ENCODE peak calls at places on chromosomes 16 and 17, in six cellular contexts. D, E, B, K, L and I are unnamed samples.

GRCh38 chr16:74226361-74226979 is 70.1 kb upstream of the PSMD7 start:
- DNase-seq in B (peak), D (no peak), L (no peak), E (no peak), K (no peak), I (no peak)

GRCh38 chr17:28018439-28019070 is 23.9 kb upstream of the NLK start:
- DNase-seq in E (no peak), D (no peak), K (no peak), L (no peak), B (no peak), I (no peak)

GRCh38 chr17:50304781-50305404 is 30.6 kb downstream of the TMEM92 start:
- DNase-seq in K (no peak), E (no peak), D (no peak), B (no peak), L (no peak), I (no peak)

GRCh38 chr16:1884155-1884760 is 12.3 kb upstream of the MEIOB start:
- DNase-seq in B (peak), K (peak), L (peak), D (no peak), E (no peak), I (peak)

GRCh38 chr16:60902114-60902513 is 1134.1 kb downstream of the CDH8 start:
- DNase-seq in E (no peak), L (no peak), K (no peak), D (no peak), B (no peak), I (no peak)

GRCh38 chr17:5680766-5681165 is 96.5 kb upstream of the NLRP1 start:
- DNase-seq in L (no peak), K (no peak), B (no peak), E (no peak), D (no peak), I (no peak)

GRCh38 chr16:6428861-6429260 is 903.8 kb upstream of the RBFOX1 start:
- DNase-seq in B (no peak), L (no peak), K (no peak), D (no peak), E (no peak), I (no peak)

GRCh38 chr16:82888616-82889015 is 261.8 kb downstream of the CDH13 start:
- DNase-seq in E (no peak), L (no peak), K (no peak), B (no peak), D (no peak), I (no peak)

GRCh38 chr17:81228420-81228819 is 5.7 kb upstream of the CEP131 start:
- DNase-seq in B (no peak), L (no peak), E (no peak), D (no peak), K (no peak), I (peak)
- H3K27ac ChIP-seq in B (no peak), L (no peak), E (no peak), D (peak), K (no peak), I (peak)

GRCh38 chr17:15216481-15216880 is 48.6 kb downstream of the PMP22 start:
- DNase-seq in K (no peak), L (no peak), D (no peak), E (no peak), B (no peak), I (no peak)
- TF ChIP-seq GABPA in K (no peak), L (no peak), D (no peak), E (no peak), B (no peak), I (no peak)

DNA sequence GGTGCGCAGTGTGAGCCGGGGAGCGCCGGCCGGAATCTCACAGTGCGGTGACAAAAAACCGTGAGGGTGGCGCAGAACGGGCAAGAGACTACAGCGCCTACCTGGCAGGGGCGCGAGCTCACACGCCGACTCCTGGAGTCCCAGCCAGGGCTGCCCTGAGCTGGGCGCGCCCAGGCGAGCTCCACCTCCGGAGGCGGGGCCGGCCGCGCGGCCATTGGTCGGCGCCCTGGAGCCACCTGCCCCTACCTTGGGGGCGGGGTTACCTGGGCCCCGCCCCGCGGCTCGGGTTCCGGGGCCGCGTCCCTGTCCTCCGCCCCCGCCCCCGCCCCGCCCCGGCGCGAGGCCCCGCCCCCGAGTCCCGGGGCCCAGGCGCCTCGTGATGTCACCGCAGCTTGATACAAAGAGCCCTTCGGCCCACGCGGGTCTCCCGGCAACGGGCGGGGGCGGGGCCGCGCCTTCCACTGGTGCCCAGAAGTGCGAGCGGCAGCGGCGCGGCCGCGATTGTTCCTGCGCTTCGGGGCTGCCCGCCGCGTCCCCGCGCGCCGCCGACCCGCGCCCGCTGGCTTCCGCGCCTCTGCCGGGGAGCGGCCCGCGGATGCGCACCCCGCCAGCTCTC is 96.3 kb downstream of the RAB11FIP4 start:
- DNase-seq in K (peak), L (peak), E (peak), D (no peak), B (peak), I (peak)
- TF ChIP-seq POLR2AphosphoS5 in K (peak), L (peak), E (peak), D (no peak), B (no peak), I (no peak)

GRCh38 chr17:82195675-82196258 is 16.9 kb downstream of the CCDC57 start:
- DNase-seq in L (no peak), B (peak), E (no peak), D (no peak), K (no peak), I (no peak)
- H3K27ac ChIP-seq in L (no peak), B (no peak), E (no peak), D (no peak), K (no peak), I (no peak)

DNA sequence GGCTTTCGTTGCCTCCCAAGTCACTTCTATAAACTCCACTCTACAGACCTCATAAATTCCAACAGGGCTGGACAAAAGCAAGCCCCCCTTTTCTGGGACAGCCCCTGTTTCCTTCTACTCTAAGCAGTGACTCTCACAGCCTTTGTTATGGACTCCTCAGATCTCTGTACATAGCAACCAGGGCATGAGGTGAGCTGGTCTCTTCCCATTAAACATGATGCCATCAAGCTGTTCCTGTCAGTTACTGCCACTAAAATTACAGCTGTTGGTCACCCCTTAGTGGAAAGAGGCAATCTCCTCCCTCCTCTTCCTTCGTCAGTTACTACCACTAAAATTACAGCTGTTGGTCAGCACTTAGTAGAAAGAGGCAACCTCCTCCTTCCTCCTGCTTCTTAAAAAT is 95.2 kb upstream of the SMIM36 start:
- DNase-seq in L (no peak), B (no peak), K (no peak), D (no peak), E (no peak), I (no peak)
- TF ChIP-seq GABPA in L (no peak), B (no peak), K (no peak), D (no peak), E (no peak), I (no peak)

GRCh38 chr17:79924639-79924976 is 85.4 kb upstream of the CBX4 start:
- DNase-seq in K (no peak), L (no peak), B (no peak), E (no peak), D (no peak), I (no peak)
- TF ChIP-seq POLR2AphosphoS5 in K (no peak), L (no peak), B (no peak), E (no peak), D (no peak), I (no peak)

GRCh38 chr16:27232875-27233605 is 29.7 kb downstream of the KDM8 start:
- DNase-seq in L (no peak), D (no peak), B (no peak), E (no peak), K (no peak), I (no peak)

GRCh38 chr16:27230562-27230991 is 27.3 kb downstream of the KDM8 start:
- DNase-seq in D (no peak), E (no peak), L (no peak), B (no peak), K (no peak), I (peak)

GRCh38 chr16:27229891-27230470 is 26.7 kb downstream of the KDM8 start:
- DNase-seq in B (no peak), E (no peak), K (no peak), D (no peak), L (no peak), I (no peak)

GRCh38 chr16:27232061-27232841 is 28.9 kb downstream of the KDM8 start:
- DNase-seq in K (no peak), E (no peak), L (no peak), D (peak), B (no peak), I (peak)

GRCh38 chr16:27231692-27232060 is 28.4 kb downstream of the KDM8 start:
- DNase-seq in B (no peak), L (no peak), D (no peak), E (no peak), K (no peak), I (no peak)
- H3K27ac ChIP-seq in B (no peak), L (no peak), D (no peak), E (no peak), K (no peak), I (no peak)

GRCh38 chr16:73065617-73066313 is 17.8 kb upstream of the ZFHX3 start:
- DNase-seq in E (no peak), L (no peak), D (no peak), B (no peak), K (no peak), I (no peak)
- TF ChIP-seq GABPA in E (no peak), L (no peak), D (no peak), B (no peak), K (no peak), I (no peak)

GRCh38 chr16:87964049-87964448 is 12.8 kb downstream of the BANP start:
- DNase-seq in E (no peak), L (no peak), D (no peak), K (no peak), B (no peak), I (no peak)

GRCh38 chr16:87968541-87968940 is 17.3 kb downstream of the BANP start:
- DNase-seq in E (no peak), D (no peak), B (no peak), K (no peak), L (no peak), I (no peak)

GRCh38 chr16:87966685-87967185 is 15.5 kb downstream of the BANP start:
- DNase-seq in L (no peak), D (no peak), B (no peak), K (no peak), E (no peak), I (no peak)

GRCh38 chr16:87965417-87965816 is 14.2 kb downstream of the BANP start:
- DNase-seq in D (no peak), E (no peak), L (no peak), K (peak), B (no peak), I (no peak)

DNA sequence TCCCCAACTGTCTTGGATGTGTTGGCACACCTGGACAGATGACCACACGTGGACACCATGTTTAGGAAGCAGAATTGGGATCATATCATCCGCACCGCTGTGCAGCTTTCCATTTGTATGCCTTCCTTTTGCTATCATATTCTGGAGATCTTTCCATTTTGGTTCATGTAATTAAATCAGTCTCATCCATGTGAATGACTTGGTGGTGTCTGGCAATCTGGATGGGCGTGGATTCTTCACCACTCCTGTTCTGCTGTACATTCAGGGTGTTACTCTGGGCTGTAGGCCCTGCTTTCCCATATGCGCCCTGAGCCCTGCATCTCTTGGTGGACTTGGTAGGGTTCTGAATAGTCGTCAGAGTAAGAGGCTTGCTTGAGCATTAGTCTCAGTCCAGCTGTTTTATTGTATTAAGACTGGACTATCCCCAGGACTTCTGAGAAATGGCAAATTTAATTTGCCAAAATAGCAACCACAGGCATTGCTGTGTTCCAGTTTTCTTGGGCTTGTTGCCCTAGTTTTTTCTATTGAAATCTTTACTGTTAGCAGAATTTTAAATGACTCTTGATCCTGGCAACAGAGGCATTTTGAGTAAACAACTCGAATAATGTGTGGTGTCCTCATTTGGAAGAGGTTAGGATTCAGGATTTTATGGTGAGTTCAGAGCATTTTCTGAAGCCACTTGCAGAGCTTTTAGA is 14.9 kb downstream of the BANP start:
- DNase-seq in K (no peak), E (no peak), D (no peak), L (no peak), B (peak), I (no peak)
- TF ChIP-seq POLR2AphosphoS5 in K (no peak), E (no peak), D (no peak), L (no peak), B (no peak), I (no peak)